ENCODE peak calls at places on chromosome 3, in eight cellular contexts. C is GM10248; H is NCI-H2081; L is MV-4-11; T is neural progenitor cell; M is AG04450; Y is stimulated activated CD4-positive, alpha-beta T cell treated with anti-CD3 and anti-CD28 coated beads, Interleukin-1b, Interleukin-23, amount 100 ng/mL, for 1 hour; S is activated T-helper 9 cell treated with anti-CD3 and anti-CD28 coated beads, Interleukin-2, amount 50 U/mL, for 16 hours. E is an unnamed sample.

GRCh38 chr3:132637590-132637989 is 22.0 kb downstream of the ACAD11 start:
- DNase-seq in C (no peak), H (no peak), L (no peak), T (no peak), M (no peak), Y (no peak), S (no peak), E (no peak)

GRCh38 chr3:156246939-156247725 is 126.8 kb downstream of the KCNAB1 start:
- DNase-seq in C (no peak), H (no peak), L (no peak), T (no peak), M (no peak), Y (no peak), S (no peak), E (no peak)

GRCh38 chr3:185056908-185057307 is 96.0 kb downstream of the C3orf70 start:
- DNase-seq in C (no peak), H (no peak), L (peak; percentile 16), T (no peak), M (no peak), Y (no peak), S (no peak), E (no peak)

GRCh38 chr3:33786565-33787327 is 11.7 kb upstream of the PDCD6IP start:
- DNase-seq in C (no peak), H (no peak), L (no peak), T (no peak), M (no peak), Y (no peak), S (no peak), E (no peak)

GRCh38 chr3:185788292-185788691 is 36.5 kb downstream of the IGF2BP2 start:
- DNase-seq in C (no peak), H (no peak), L (no peak), T (no peak), M (no peak), Y (no peak), S (no peak), E (no peak)

GRCh38 chr3:156120528-156121251 is at the start of gene KCNAB1:
- DNase-seq in C (no peak), H (no peak), L (no peak), T (no peak), M (no peak), Y (no peak), S (no peak), E (no peak)

GRCh38 chr3:23314981-23315805 is 112.1 kb downstream of the UBE2E2 start:
- DNase-seq in C (no peak), H (no peak), L (no peak), T (no peak), M (no peak), Y (no peak), S (no peak), E (no peak)

GRCh38 chr3:187725653-187726370 is 19.5 kb downstream of the BCL6 start:
- DNase-seq in C (no peak), H (no peak), L (no peak), T (no peak), M (no peak), Y (no peak), S (no peak), E (no peak)

GRCh38 chr3:23275061-23275460 is 71.9 kb downstream of the UBE2E2 start:
- DNase-seq in C (no peak), H (no peak), L (no peak), T (no peak), M (no peak), Y (no peak), S (no peak), E (no peak)

GRCh38 chr3:191388823-191389222 is 58.5 kb upstream of the UTS2B start:
- DNase-seq in C (no peak), H (no peak), L (no peak), T (no peak), M (no peak), Y (no peak), S (no peak), E (no peak)

GRCh38 chr3:39268554-39268910 is 11.3 kb downstream of the CX3CR1 start:
- DNase-seq in C (no peak), H (no peak), L (no peak), T (no peak), M (no peak), Y (no peak), S (no peak), E (no peak)

GRCh38 chr3:118544458-118544857 is 490.2 kb downstream of the IGSF11 start:
- DNase-seq in C (no peak), H (no peak), L (no peak), T (no peak), M (no peak), Y (no peak), S (no peak), E (no peak)

GRCh38 chr3:132253262-132253878 is 63.8 kb upstream of the ACP3 start:
- DNase-seq in C (peak; percentile 59), H (peak; percentile 61), L (peak; percentile 66), T (peak; percentile 71), M (peak; percentile 41), Y (no peak), S (no peak), E (no peak)

GRCh38 chr3:52880047-52880446 is 17.3 kb downstream of the STIMATE start:
- DNase-seq in C (no peak), H (no peak), L (no peak), T (no peak), M (no peak), Y (no peak), S (no peak), E (no peak)

GRCh38 chr3:107798381-107798780 is 275.6 kb downstream of the BBX start:
- DNase-seq in C (no peak), H (no peak), L (no peak), T (no peak), M (no peak), Y (no peak), S (no peak), E (no peak)

GRCh38 chr3:40309925-40310635 is 573 bp downstream of the EIF1B start:
- DNase-seq in C (peak; percentile 51), H (peak; percentile 21), L (no peak), T (peak; percentile 69), M (no peak), Y (no peak), S (peak; percentile 31), E (no peak)

GRCh38 chr3:18425641-18426403 is 683 bp upstream of the SATB1 start:
- DNase-seq in C (peak; percentile 13), H (peak; percentile 89), L (peak; percentile 65), T (peak; percentile 73), M (no peak), Y (peak; percentile 46), S (peak; percentile 68), E (no peak)

GRCh38 chr3:150069158-150069536 is 98.5 kb upstream of the PFN2 start:
- DNase-seq in C (no peak), H (no peak), L (no peak), T (no peak), M (no peak), Y (no peak), S (no peak), E (no peak)

GRCh38 chr3:8320711-8321458 is 180.7 kb upstream of the LMCD1 start:
- DNase-seq in C (no peak), H (no peak), L (no peak), T (no peak), M (no peak), Y (no peak), S (no peak), E (no peak)